ENCODE peak calls at places on chromosomes 11 and 22, in ten cellular contexts. P is T-helper 1 cell; R is activated CD4-positive, CD25-positive, alpha-beta regulatory T cell; S is activated T-cell treated with anti-CD3 and anti-CD28 coated beads for 1 hour; E is thoracic aorta; G is left cardiac atrium; W is stimulated activated CD8-positive, alpha-beta memory T cell treated with anti-CD3 and anti-CD28 coated beads, Interleukin-15, amount 100 ng/mL, for 1 hour; Q is activated T-helper 1 cell treated with anti-CD3 and anti-CD28 coated beads, Interleukin-12 subunit alpha, Interleukin-12 subunit beta, Interleukin-2, Interleukin-4 antibody, amounts not matched to agents 30 ng/mL and 10 ng/mL and 1 ng/mL, durations not matched to agents 14 hours and 24 hours and 36 hours; X is Ammon's horn; L is GM10248. M is an unnamed sample.

GRCh38 chr22:47628477-47629272 is 866.2 kb downstream of the TBC1D22A start:
- DNase-seq in P (no peak), S (no peak), W (no peak), E (no peak), R (no peak), L (no peak), Q (no peak), G (no peak), X (no peak), M (no peak)

GRCh38 chr11:1111545-1112212 is 37.0 kb downstream of the MUC2 start:
- DNase-seq in R (no peak), W (no peak), X (no peak), P (peak), G (peak), L (no peak), S (no peak), Q (no peak), E (no peak), M (no peak)

GRCh38 chr11:58195939-58196338 is 7.1 kb downstream of the OR9Q2 start:
- DNase-seq in E (no peak), S (no peak), L (no peak), G (no peak), P (no peak), R (no peak), X (no peak), W (no peak), Q (no peak), M (no peak)

GRCh38 chr22:23359583-23360123 is 179.3 kb downstream of the BCR start:
- DNase-seq in Q (no peak), R (no peak), X (no peak), S (no peak), W (no peak), L (no peak), P (no peak), G (no peak), E (no peak), M (no peak)

GRCh38 chr11:16881074-16881709 is 133.0 kb downstream of the PLEKHA7 start:
- DNase-seq in L (no peak), X (peak), S (no peak), G (peak), E (no peak), R (no peak), W (no peak), P (no peak), Q (no peak), M (no peak)

GRCh38 chr11:65013130-65013691 is 749 bp upstream of the ARL2 start:
- DNase-seq in S (peak), X (peak), P (peak), E (peak), Q (peak), G (no peak), W (peak), L (peak), R (peak), M (peak)

GRCh38 chr11:69950621-69951020 is 127.5 kb upstream of the ANO1 start:
- DNase-seq in W (no peak), P (no peak), L (no peak), G (no peak), Q (no peak), R (no peak), X (no peak), E (no peak), S (no peak), M (no peak)

GRCh38 chr22:38418589-38418988 is 36.4 kb downstream of the KCNJ4 start:
- DNase-seq in R (no peak), X (no peak), P (no peak), G (no peak), Q (no peak), S (no peak), L (no peak), W (no peak), E (no peak), M (no peak)

GRCh38 chr11:94142308-94143277 is 14.0 kb downstream of the PANX1 start:
- DNase-seq in Q (no peak), L (no peak), X (peak), E (no peak), W (no peak), P (no peak), G (no peak), R (no peak), S (no peak), M (no peak)

GRCh38 chr11:32861850-32862577 is 30.6 kb upstream of the QSER1 start:
- DNase-seq in L (no peak), Q (no peak), E (no peak), G (no peak), W (no peak), R (no peak), P (no peak), X (no peak), S (no peak), M (no peak)

GRCh38 chr11:72257551-72257950 is 13.6 kb upstream of the PHOX2A start:
- DNase-seq in Q (no peak), W (no peak), S (no peak), R (no peak), E (no peak), G (no peak), L (no peak), P (no peak), X (no peak), M (no peak)

GRCh38 chr11:76288166-76288978 is 82.1 kb upstream of the WNT11 start:
- DNase-seq in G (no peak), R (no peak), L (no peak), Q (peak), W (no peak), X (no peak), E (no peak), S (no peak), P (no peak), M (no peak)

GRCh38 chr11:129969973-129970372 is 32.7 kb downstream of the PRDM10 start:
- DNase-seq in R (no peak), L (no peak), W (no peak), Q (no peak), S (no peak), X (no peak), E (no peak), G (no peak), P (no peak), M (no peak)

GRCh38 chr11:68213135-68213515 is at the start of gene KMT5B:
- DNase-seq in G (peak), W (no peak), X (no peak), R (peak), L (peak), P (no peak), Q (no peak), E (no peak), S (peak), M (peak)

GRCh38 chr11:65834202-65834601 is 439 bp downstream of the SNX32 start:
- DNase-seq in P (no peak), G (no peak), X (no peak), E (no peak), L (no peak), R (no peak), S (no peak), W (no peak), Q (no peak), M (no peak)

GRCh38 chr11:56885182-56885581 is 103.5 kb upstream of the OR5AK2 start:
- DNase-seq in G (no peak), S (no peak), R (no peak), W (no peak), X (peak), Q (no peak), E (no peak), L (no peak), P (no peak), M (peak)

GRCh38 chr11:76742912-76743311 is 40.2 kb upstream of the TSKU start:
- DNase-seq in W (no peak), P (no peak), G (no peak), S (no peak), R (no peak), Q (no peak), E (no peak), X (no peak), L (no peak), M (no peak)

GRCh38 chr11:32584921-32585320 is 1.3 kb downstream of the EIF3M start:
- DNase-seq in X (no peak), W (no peak), R (no peak), G (no peak), L (no peak), S (no peak), E (no peak), P (no peak), Q (no peak), M (no peak)

GRCh38 chr22:46574993-46575914 is 37.8 kb upstream of the CELSR1 start:
- DNase-seq in E (no peak), G (peak), L (no peak), W (no peak), P (no peak), S (no peak), R (no peak), Q (no peak), X (no peak), M (no peak)

GRCh38 chr11:41878158-41878557 is 418.7 kb upstream of the LRRC4C start:
- DNase-seq in P (no peak), G (no peak), E (no peak), S (no peak), W (no peak), Q (no peak), R (no peak), L (no peak), X (no peak), M (no peak)

GRCh38 chr11:31325162-31325561 is 44.4 kb downstream of the DCDC1 start:
- DNase-seq in Q (no peak), E (no peak), R (no peak), P (no peak), X (no peak), W (no peak), G (no peak), S (no peak), L (no peak), M (no peak)

GRCh38 chr11:61869636-61870428 is 21.5 kb downstream of the FADS3 start:
- DNase-seq in R (no peak), E (no peak), Q (no peak), X (no peak), W (no peak), S (no peak), L (no peak), G (no peak), P (no peak), M (no peak)

GRCh38 chr11:110317516-110317932 is 21.1 kb upstream of the RDX start:
- DNase-seq in L (no peak), E (no peak), P (no peak), Q (no peak), G (no peak), X (peak), S (no peak), R (no peak), W (no peak), M (peak)

GRCh38 chr11:2421996-2422395 is 21.4 kb downstream of the TSSC4 start:
- DNase-seq in E (no peak), X (no peak), W (no peak), G (no peak), R (no peak), Q (no peak), L (no peak), P (no peak), S (no peak), M (no peak)

GRCh38 chr11:126359431-126360048 is 4.1 kb downstream of the ST3GAL4 start:
- DNase-seq in W (no peak), P (no peak), E (no peak), X (peak), S (no peak), Q (no peak), G (peak), L (no peak), R (no peak), M (no peak)

GRCh38 chr11:75214843-75215242 is 25.7 kb upstream of the TPBGL start:
- DNase-seq in E (no peak), G (no peak), P (no peak), X (no peak), W (no peak), L (no peak), S (no peak), Q (no peak), R (no peak), M (no peak)

GRCh38 chr22:44628273-44628672 is 73.7 kb upstream of the PRR5 start:
- DNase-seq in L (no peak), S (no peak), E (no peak), R (no peak), X (no peak), P (no peak), W (no peak), Q (no peak), G (no peak), M (no peak)

GRCh38 chr11:85974126-85974525 is 94.8 kb downstream of the PICALM start:
- DNase-seq in P (no peak), S (no peak), X (no peak), L (no peak), G (no peak), Q (no peak), R (no peak), E (no peak), W (no peak), M (no peak)

GRCh38 chr22:30754971-30755759 is 60.5 kb downstream of the OSBP2 start:
- DNase-seq in X (peak), E (no peak), S (peak), W (no peak), G (peak), L (peak), Q (peak), P (peak), R (peak), M (peak)